ENCODE peak calls at places on chromosomes 2 and 18, in ten cellular contexts. One of them, this sample, is unnamed.

GRCh38 chr2:205792908-205793307 is 110.6 kb downstream of the NRP2 start:
- DNase-seq in sigmoid colon: peak; percentile 87
- DNase-seq in central memory CD4-positive, alpha-beta T cell: no peak
- DNase-seq in neuronal stem cell: no peak
- DNase-seq in left cardiac atrium: no peak
- DNase-seq in endothelial cell: no peak
- DNase-seq in cerebellum: no peak
- DNase-seq in AG04450: peak; percentile 77
- DNase-seq in stimulated activated CD8-positive, alpha-beta memory T cell treated with anti-CD3 and anti-CD28 coated beads, Interleukin-15, amount 100 ng/mL, for 24 hours: no peak
- DNase-seq in ELR: no peak
- DNase-seq in this sample: no peak

GRCh38 chr2:181231886-181232644 is 225.1 kb upstream of the ITGA4 start:
- DNase-seq in ELR: peak; percentile 4
- DNase-seq in sigmoid colon: no peak
- DNase-seq in central memory CD4-positive, alpha-beta T cell: no peak
- DNase-seq in endothelial cell: no peak
- DNase-seq in cerebellum: peak; percentile 68
- DNase-seq in neuronal stem cell: no peak
- DNase-seq in stimulated activated CD8-positive, alpha-beta memory T cell treated with anti-CD3 and anti-CD28 coated beads, Interleukin-15, amount 100 ng/mL, for 24 hours: no peak
- DNase-seq in AG04450: no peak
- DNase-seq in left cardiac atrium: no peak
- DNase-seq in this sample: no peak

GRCh38 chr2:220987839-220988238 is 584.3 kb downstream of the EPHA4 start:
- DNase-seq in endothelial cell: no peak
- DNase-seq in stimulated activated CD8-positive, alpha-beta memory T cell treated with anti-CD3 and anti-CD28 coated beads, Interleukin-15, amount 100 ng/mL, for 24 hours: no peak
- DNase-seq in AG04450: no peak
- DNase-seq in neuronal stem cell: no peak
- DNase-seq in central memory CD4-positive, alpha-beta T cell: no peak
- DNase-seq in ELR: no peak
- DNase-seq in sigmoid colon: no peak
- DNase-seq in left cardiac atrium: no peak
- DNase-seq in cerebellum: no peak
- DNase-seq in this sample: no peak

GRCh38 chr2:220814441-220814840 is 757.7 kb downstream of the EPHA4 start:
- DNase-seq in ELR: no peak
- DNase-seq in endothelial cell: no peak
- DNase-seq in left cardiac atrium: no peak
- DNase-seq in stimulated activated CD8-positive, alpha-beta memory T cell treated with anti-CD3 and anti-CD28 coated beads, Interleukin-15, amount 100 ng/mL, for 24 hours: no peak
- DNase-seq in sigmoid colon: no peak
- DNase-seq in AG04450: no peak
- DNase-seq in neuronal stem cell: no peak
- DNase-seq in central memory CD4-positive, alpha-beta T cell: no peak
- DNase-seq in cerebellum: no peak
- DNase-seq in this sample: no peak

GRCh38 chr2:113692698-113693428 is 63.6 kb downstream of the SLC35F5 start:
- DNase-seq in central memory CD4-positive, alpha-beta T cell: peak; percentile 15
- DNase-seq in cerebellum: no peak
- DNase-seq in endothelial cell: no peak
- DNase-seq in neuronal stem cell: no peak
- DNase-seq in left cardiac atrium: no peak
- DNase-seq in AG04450: no peak
- DNase-seq in ELR: no peak
- DNase-seq in stimulated activated CD8-positive, alpha-beta memory T cell treated with anti-CD3 and anti-CD28 coated beads, Interleukin-15, amount 100 ng/mL, for 24 hours: no peak
- DNase-seq in sigmoid colon: no peak
- DNase-seq in this sample: no peak

GRCh38 chr2:100242416-100242815 is 79.9 kb downstream of the LONRF2 start:
- DNase-seq in neuronal stem cell: no peak
- DNase-seq in ELR: no peak
- DNase-seq in endothelial cell: no peak
- DNase-seq in central memory CD4-positive, alpha-beta T cell: no peak
- DNase-seq in stimulated activated CD8-positive, alpha-beta memory T cell treated with anti-CD3 and anti-CD28 coated beads, Interleukin-15, amount 100 ng/mL, for 24 hours: no peak
- DNase-seq in AG04450: peak; percentile 36
- DNase-seq in cerebellum: no peak
- DNase-seq in sigmoid colon: no peak
- DNase-seq in left cardiac atrium: no peak
- DNase-seq in this sample: no peak

GRCh38 chr18:55433688-55434087 is 154.3 kb downstream of the TCF4 start:
- DNase-seq in AG04450: no peak
- DNase-seq in ELR: no peak
- DNase-seq in neuronal stem cell: no peak
- DNase-seq in left cardiac atrium: no peak
- DNase-seq in cerebellum: peak; percentile 80
- DNase-seq in stimulated activated CD8-positive, alpha-beta memory T cell treated with anti-CD3 and anti-CD28 coated beads, Interleukin-15, amount 100 ng/mL, for 24 hours: no peak
- DNase-seq in endothelial cell: no peak
- DNase-seq in sigmoid colon: no peak
- DNase-seq in central memory CD4-positive, alpha-beta T cell: no peak
- DNase-seq in this sample: no peak

GRCh38 chr18:3060667-3061580 is 48.0 kb upstream of the LPIN2 start:
- DNase-seq in left cardiac atrium: peak; percentile 50
- DNase-seq in central memory CD4-positive, alpha-beta T cell: peak; percentile 71
- DNase-seq in endothelial cell: no peak
- DNase-seq in ELR: no peak
- DNase-seq in cerebellum: no peak
- DNase-seq in stimulated activated CD8-positive, alpha-beta memory T cell treated with anti-CD3 and anti-CD28 coated beads, Interleukin-15, amount 100 ng/mL, for 24 hours: no peak
- DNase-seq in sigmoid colon: no peak
- DNase-seq in neuronal stem cell: no peak
- DNase-seq in AG04450: no peak
- DNase-seq in this sample: no peak

GRCh38 chr2:238695538-238695937 is 152.3 kb upstream of the TWIST2 start:
- DNase-seq in endothelial cell: no peak
- DNase-seq in ELR: no peak
- DNase-seq in stimulated activated CD8-positive, alpha-beta memory T cell treated with anti-CD3 and anti-CD28 coated beads, Interleukin-15, amount 100 ng/mL, for 24 hours: no peak
- DNase-seq in central memory CD4-positive, alpha-beta T cell: no peak
- DNase-seq in left cardiac atrium: no peak
- DNase-seq in sigmoid colon: no peak
- DNase-seq in cerebellum: no peak
- DNase-seq in neuronal stem cell: no peak
- DNase-seq in AG04450: no peak
- DNase-seq in this sample: peak; percentile 40

GRCh38 chr2:202165945-202166344 is 72.5 kb downstream of the SUMO1 start:
- DNase-seq in central memory CD4-positive, alpha-beta T cell: no peak
- DNase-seq in ELR: no peak
- DNase-seq in left cardiac atrium: no peak
- DNase-seq in AG04450: no peak
- DNase-seq in neuronal stem cell: no peak
- DNase-seq in cerebellum: no peak
- DNase-seq in sigmoid colon: no peak
- DNase-seq in endothelial cell: no peak
- DNase-seq in stimulated activated CD8-positive, alpha-beta memory T cell treated with anti-CD3 and anti-CD28 coated beads, Interleukin-15, amount 100 ng/mL, for 24 hours: no peak
- DNase-seq in this sample: no peak

GRCh38 chr2:185215497-185215896 is 523.1 kb upstream of the FSIP2 start:
- DNase-seq in sigmoid colon: no peak
- DNase-seq in left cardiac atrium: no peak
- DNase-seq in ELR: peak; percentile 47
- DNase-seq in cerebellum: no peak
- DNase-seq in AG04450: no peak
- DNase-seq in central memory CD4-positive, alpha-beta T cell: no peak
- DNase-seq in stimulated activated CD8-positive, alpha-beta memory T cell treated with anti-CD3 and anti-CD28 coated beads, Interleukin-15, amount 100 ng/mL, for 24 hours: no peak
- DNase-seq in neuronal stem cell: no peak
- DNase-seq in endothelial cell: no peak
- DNase-seq in this sample: no peak

GRCh38 chr18:35592298-35592697 is 10.8 kb downstream of the GALNT1 start:
- DNase-seq in AG04450: no peak
- DNase-seq in central memory CD4-positive, alpha-beta T cell: no peak
- DNase-seq in neuronal stem cell: no peak
- DNase-seq in sigmoid colon: no peak
- DNase-seq in stimulated activated CD8-positive, alpha-beta memory T cell treated with anti-CD3 and anti-CD28 coated beads, Interleukin-15, amount 100 ng/mL, for 24 hours: no peak
- DNase-seq in left cardiac atrium: no peak
- DNase-seq in ELR: no peak
- DNase-seq in endothelial cell: no peak
- DNase-seq in cerebellum: no peak
- DNase-seq in this sample: no peak

GRCh38 chr2:35298493-35298892 is 1057.1 kb upstream of the CRIM1 start:
- DNase-seq in stimulated activated CD8-positive, alpha-beta memory T cell treated with anti-CD3 and anti-CD28 coated beads, Interleukin-15, amount 100 ng/mL, for 24 hours: no peak
- DNase-seq in AG04450: no peak
- DNase-seq in neuronal stem cell: no peak
- DNase-seq in endothelial cell: no peak
- DNase-seq in central memory CD4-positive, alpha-beta T cell: no peak
- DNase-seq in left cardiac atrium: peak; percentile 25
- DNase-seq in sigmoid colon: no peak
- DNase-seq in cerebellum: no peak
- DNase-seq in ELR: peak; percentile 2
- DNase-seq in this sample: peak; percentile 70

GRCh38 chr2:23901966-23902942 is 24.7 kb downstream of the ATAD2B start:
- DNase-seq in central memory CD4-positive, alpha-beta T cell: no peak
- DNase-seq in neuronal stem cell: no peak
- DNase-seq in AG04450: no peak
- DNase-seq in left cardiac atrium: no peak
- DNase-seq in endothelial cell: no peak
- DNase-seq in sigmoid colon: no peak
- DNase-seq in stimulated activated CD8-positive, alpha-beta memory T cell treated with anti-CD3 and anti-CD28 coated beads, Interleukin-15, amount 100 ng/mL, for 24 hours: no peak
- DNase-seq in cerebellum: no peak
- DNase-seq in ELR: peak; percentile 68
- DNase-seq in this sample: no peak

GRCh38 chr2:181457121-181457740 is at the start of gene ITGA4:
- DNase-seq in stimulated activated CD8-positive, alpha-beta memory T cell treated with anti-CD3 and anti-CD28 coated beads, Interleukin-15, amount 100 ng/mL, for 24 hours: peak; percentile 65
- DNase-seq in endothelial cell: peak; percentile 84
- DNase-seq in left cardiac atrium: peak; percentile 76
- DNase-seq in sigmoid colon: peak; percentile 82
- DNase-seq in AG04450: peak; percentile 34
- DNase-seq in ELR: peak; percentile 87
- DNase-seq in neuronal stem cell: peak; percentile 68
- DNase-seq in cerebellum: peak; percentile 32
- DNase-seq in central memory CD4-positive, alpha-beta T cell: peak; percentile 79
- DNase-seq in this sample: peak; percentile 92

GRCh38 chr18:58223717-58224424 is 179.8 kb downstream of the NEDD4L start:
- DNase-seq in ELR: peak; percentile 99
- DNase-seq in sigmoid colon: no peak
- DNase-seq in endothelial cell: no peak
- DNase-seq in AG04450: peak; percentile 65
- DNase-seq in neuronal stem cell: no peak
- DNase-seq in cerebellum: no peak
- DNase-seq in left cardiac atrium: peak; percentile 75
- DNase-seq in stimulated activated CD8-positive, alpha-beta memory T cell treated with anti-CD3 and anti-CD28 coated beads, Interleukin-15, amount 100 ng/mL, for 24 hours: no peak
- DNase-seq in central memory CD4-positive, alpha-beta T cell: no peak
- DNase-seq in this sample: no peak

GRCh38 chr18:3391704-3392466 is 58.1 kb upstream of the TGIF1 start:
- DNase-seq in sigmoid colon: no peak
- DNase-seq in endothelial cell: no peak
- DNase-seq in ELR: no peak
- DNase-seq in AG04450: no peak
- DNase-seq in cerebellum: no peak
- DNase-seq in neuronal stem cell: no peak
- DNase-seq in central memory CD4-positive, alpha-beta T cell: no peak
- DNase-seq in stimulated activated CD8-positive, alpha-beta memory T cell treated with anti-CD3 and anti-CD28 coated beads, Interleukin-15, amount 100 ng/mL, for 24 hours: no peak
- DNase-seq in left cardiac atrium: no peak
- DNase-seq in this sample: no peak

GRCh38 chr2:7053650-7054262 is 136.5 kb downstream of the RNF144A start:
- DNase-seq in central memory CD4-positive, alpha-beta T cell: no peak
- DNase-seq in AG04450: no peak
- DNase-seq in sigmoid colon: peak; percentile 68
- DNase-seq in stimulated activated CD8-positive, alpha-beta memory T cell treated with anti-CD3 and anti-CD28 coated beads, Interleukin-15, amount 100 ng/mL, for 24 hours: no peak
- DNase-seq in endothelial cell: no peak
- DNase-seq in ELR: no peak
- DNase-seq in neuronal stem cell: no peak
- DNase-seq in left cardiac atrium: no peak
- DNase-seq in cerebellum: no peak
- DNase-seq in this sample: no peak

This sample was measured in aorta.